ENCODE peak calls at places on chromosomes 6 and 20, in eight cellular contexts. One of them, this sample, is unnamed.

GRCh38 chr20:14051454-14051853 is 56.1 kb downstream of the MACROD2 start:
- DNase-seq in HCT116: no peak
- DNase-seq in pancreas: no peak
- DNase-seq in MCF 10A: no peak
- DNase-seq in spleen: no peak
- DNase-seq in lower lobe of right lung: no peak
- DNase-seq in A549: no peak
- DNase-seq in heart right ventricle: no peak
- DNase-seq in this sample: no peak

GRCh38 chr6:37987008-37987407 is 167.5 kb downstream of the ZFAND3 start:
- DNase-seq in spleen: no peak
- DNase-seq in lower lobe of right lung: no peak
- DNase-seq in pancreas: no peak
- DNase-seq in MCF 10A: peak; percentile 21
- DNase-seq in HCT116: no peak
- DNase-seq in heart right ventricle: no peak
- DNase-seq in A549: peak; percentile 4
- DNase-seq in this sample: no peak

GRCh38 chr20:36353740-36354139 is 47.6 kb downstream of the DLGAP4 start:
- DNase-seq in heart right ventricle: no peak
- DNase-seq in A549: no peak
- DNase-seq in MCF 10A: no peak
- DNase-seq in HCT116: no peak
- DNase-seq in spleen: no peak
- DNase-seq in lower lobe of right lung: no peak
- DNase-seq in pancreas: no peak
- DNase-seq in this sample: no peak

GRCh38 chr20:35831029-35831428 is 59.2 kb downstream of the PHF20 start:
- DNase-seq in A549: no peak
- DNase-seq in pancreas: no peak
- DNase-seq in HCT116: no peak
- DNase-seq in MCF 10A: peak; percentile 55
- DNase-seq in lower lobe of right lung: no peak
- DNase-seq in spleen: no peak
- DNase-seq in heart right ventricle: no peak
- DNase-seq in this sample: no peak

GRCh38 chr20:56657879-56658278 is 28.8 kb downstream of the TFAP2C start:
- DNase-seq in heart right ventricle: no peak
- DNase-seq in HCT116: no peak
- DNase-seq in A549: no peak
- DNase-seq in pancreas: no peak
- DNase-seq in lower lobe of right lung: no peak
- DNase-seq in spleen: no peak
- DNase-seq in MCF 10A: no peak
- DNase-seq in this sample: no peak

GRCh38 chr20:63521602-63522001 is 1.0 kb downstream of the PPDPF start:
- DNase-seq in heart right ventricle: no peak
- DNase-seq in MCF 10A: no peak
- DNase-seq in pancreas: no peak
- DNase-seq in spleen: peak; percentile 82
- DNase-seq in lower lobe of right lung: peak; percentile 53
- DNase-seq in A549: no peak
- DNase-seq in HCT116: no peak
- DNase-seq in this sample: no peak

GRCh38 chr6:70124882-70125535 is 177.9 kb downstream of the COL9A1 start:
- DNase-seq in A549: no peak
- DNase-seq in MCF 10A: peak; percentile 25
- DNase-seq in spleen: no peak
- DNase-seq in lower lobe of right lung: no peak
- DNase-seq in HCT116: no peak
- DNase-seq in pancreas: no peak
- DNase-seq in heart right ventricle: no peak
- DNase-seq in this sample: no peak

GRCh38 chr20:32482251-32483220 is 102.6 kb downstream of the NOL4L start:
- DNase-seq in spleen: peak; percentile 93
- DNase-seq in pancreas: no peak
- DNase-seq in heart right ventricle: peak; percentile 58
- DNase-seq in HCT116: no peak
- DNase-seq in A549: no peak
- DNase-seq in lower lobe of right lung: peak; percentile 78
- DNase-seq in MCF 10A: peak; percentile 5
- DNase-seq in this sample: peak; percentile 46

GRCh38 chr20:61564628-61565027 is 312.6 kb downstream of the CDH4 start:
- DNase-seq in MCF 10A: no peak
- DNase-seq in pancreas: no peak
- DNase-seq in HCT116: no peak
- DNase-seq in lower lobe of right lung: no peak
- DNase-seq in A549: no peak
- DNase-seq in heart right ventricle: no peak
- DNase-seq in spleen: peak; percentile 32
- DNase-seq in this sample: no peak

GRCh38 chr6:57195457-57195856 is 23.3 kb downstream of the BAG2 start:
- DNase-seq in heart right ventricle: no peak
- DNase-seq in pancreas: no peak
- DNase-seq in HCT116: no peak
- DNase-seq in MCF 10A: no peak
- DNase-seq in A549: no peak
- DNase-seq in lower lobe of right lung: no peak
- DNase-seq in spleen: no peak
- DNase-seq in this sample: no peak

GRCh38 chr6:57193177-57193576 is 21.1 kb downstream of the BAG2 start:
- DNase-seq in heart right ventricle: no peak
- DNase-seq in spleen: no peak
- DNase-seq in lower lobe of right lung: no peak
- DNase-seq in pancreas: no peak
- DNase-seq in HCT116: no peak
- DNase-seq in A549: no peak
- DNase-seq in MCF 10A: no peak
- DNase-seq in this sample: no peak

GRCh38 chr6:57190140-57190539 is 18.0 kb downstream of the BAG2 start:
- DNase-seq in pancreas: no peak
- DNase-seq in A549: no peak
- DNase-seq in lower lobe of right lung: no peak
- DNase-seq in MCF 10A: peak; percentile 17
- DNase-seq in spleen: no peak
- DNase-seq in heart right ventricle: no peak
- DNase-seq in HCT116: no peak
- DNase-seq in this sample: no peak
- TF ChIP-seq CTCF in pancreas: no peak
- TF ChIP-seq CTCF in A549: peak; percentile 48
- TF ChIP-seq CTCF in lower lobe of right lung: peak; percentile 17
- TF ChIP-seq CTCF in MCF 10A: no peak
- TF ChIP-seq CTCF in spleen: no peak
- TF ChIP-seq CTCF in heart right ventricle: peak; percentile 37
- TF ChIP-seq CTCF in HCT116: peak; percentile 17
- TF ChIP-seq CTCF in this sample: no peak

DNA sequence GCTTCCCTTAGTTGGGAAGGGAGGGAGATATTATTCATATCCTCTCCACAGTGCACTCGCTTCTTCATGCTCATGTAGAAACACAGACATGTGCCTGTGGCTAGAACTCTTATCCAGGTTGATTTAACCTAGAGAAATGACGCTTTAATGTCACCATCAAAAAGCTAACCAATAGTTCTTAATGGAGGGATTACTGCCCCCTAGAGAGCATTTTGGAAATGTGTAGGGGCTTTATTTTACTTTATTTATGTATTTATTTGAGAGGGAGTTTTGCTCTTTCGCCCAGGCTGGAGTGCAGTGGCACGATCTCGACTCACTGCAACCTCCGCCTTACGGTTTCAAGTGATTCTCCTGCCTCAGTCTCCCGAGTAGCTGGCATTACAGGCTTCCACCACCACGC is 229.6 kb downstream of the SOD2 start:
- DNase-seq in heart right ventricle: no peak
- DNase-seq in lower lobe of right lung: no peak
- DNase-seq in pancreas: no peak
- DNase-seq in MCF 10A: peak; percentile 49
- DNase-seq in HCT116: peak; percentile 16
- DNase-seq in A549: no peak
- DNase-seq in spleen: no peak
- DNase-seq in this sample: no peak
- TF ChIP-seq CTCF in heart right ventricle: peak; percentile 27
- TF ChIP-seq CTCF in lower lobe of right lung: peak; percentile 17
- TF ChIP-seq CTCF in pancreas: no peak
- TF ChIP-seq CTCF in MCF 10A: peak; percentile 38
- TF ChIP-seq CTCF in HCT116: peak; percentile 46
- TF ChIP-seq CTCF in A549: no peak
- TF ChIP-seq CTCF in spleen: no peak
- TF ChIP-seq CTCF in this sample: no peak

DNA sequence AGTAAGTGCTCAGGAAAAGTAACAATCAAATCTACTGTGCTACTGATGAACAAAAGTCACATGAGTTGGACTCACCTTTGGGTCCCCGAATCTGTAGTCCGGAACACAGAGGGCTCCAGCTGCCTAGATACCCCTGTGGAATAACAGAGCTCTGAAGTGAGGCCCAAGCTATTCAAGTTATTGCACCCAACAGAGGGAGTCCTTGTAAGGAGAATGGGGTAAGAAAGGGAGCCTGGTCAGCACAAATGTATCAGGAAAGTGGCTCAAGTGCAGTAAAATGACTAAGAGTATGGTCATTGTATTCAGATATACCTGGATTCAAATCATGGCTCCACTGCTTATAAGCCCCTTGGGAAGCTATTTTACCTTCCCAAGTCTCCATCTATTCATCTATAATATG is 20.9 kb downstream of the EDN1 start:
- DNase-seq in spleen: no peak
- DNase-seq in HCT116: no peak
- DNase-seq in heart right ventricle: no peak
- DNase-seq in A549: no peak
- DNase-seq in pancreas: no peak
- DNase-seq in lower lobe of right lung: no peak
- DNase-seq in MCF 10A: peak; percentile 85
- DNase-seq in this sample: no peak
- TF ChIP-seq CTCF in spleen: no peak
- TF ChIP-seq CTCF in HCT116: peak; percentile 43
- TF ChIP-seq CTCF in heart right ventricle: no peak
- TF ChIP-seq CTCF in A549: peak; percentile 54
- TF ChIP-seq CTCF in pancreas: no peak
- TF ChIP-seq CTCF in lower lobe of right lung: no peak
- TF ChIP-seq CTCF in MCF 10A: peak; percentile 47
- TF ChIP-seq CTCF in this sample: no peak

DNA sequence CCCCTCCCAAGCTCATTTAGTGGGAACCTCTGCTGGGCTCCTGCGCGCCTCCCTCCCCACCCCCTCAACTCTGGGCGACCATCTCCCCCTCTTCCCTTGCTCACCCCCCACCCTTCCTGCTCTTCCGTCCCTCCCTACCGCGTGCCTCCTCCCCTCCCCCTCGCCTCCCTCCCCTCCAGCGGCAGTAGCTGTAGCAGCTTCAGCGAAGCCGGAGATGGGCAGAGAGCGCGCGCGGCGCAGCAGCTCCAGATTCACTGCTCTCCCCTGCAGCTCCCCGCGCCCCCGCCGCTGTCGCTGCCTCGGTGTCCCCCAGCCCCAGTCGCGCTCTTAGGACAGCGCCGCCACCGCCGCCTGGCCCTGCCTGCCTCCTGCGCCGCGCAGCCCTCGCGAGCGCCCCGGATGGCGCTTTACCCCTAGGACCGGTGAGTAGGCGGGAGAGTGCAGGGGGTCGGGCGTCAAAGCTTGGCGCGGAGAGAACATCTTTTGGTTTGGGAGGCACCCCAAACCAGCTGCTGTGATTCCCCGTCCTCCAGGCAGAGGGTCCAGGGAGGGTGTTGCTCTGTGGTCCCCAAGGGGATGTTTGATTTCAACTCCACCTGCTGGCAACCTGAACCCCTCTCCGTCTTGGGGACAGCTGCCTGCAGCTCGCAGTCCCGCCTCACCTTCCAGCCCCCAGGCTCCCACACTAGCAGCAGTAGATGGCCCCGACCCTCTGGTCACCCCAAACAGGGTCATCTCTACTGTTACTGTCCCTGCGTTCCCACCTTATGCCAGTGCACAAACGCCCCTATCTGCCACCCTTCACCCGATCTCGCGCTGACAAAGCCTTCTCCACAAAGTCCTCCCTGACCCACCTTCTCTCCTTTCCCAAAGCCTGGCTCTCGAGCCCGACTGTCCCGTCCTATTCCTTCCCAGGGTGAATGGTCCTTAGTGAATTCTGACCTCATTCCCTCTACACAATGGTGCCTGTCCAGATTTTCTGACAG is at the start of gene FUT9:
- DNase-seq in lower lobe of right lung: no peak
- DNase-seq in spleen: peak; percentile 52
- DNase-seq in pancreas: peak; percentile 44
- DNase-seq in HCT116: no peak
- DNase-seq in MCF 10A: no peak
- DNase-seq in A549: no peak
- DNase-seq in heart right ventricle: no peak
- DNase-seq in this sample: no peak
- TF ChIP-seq CTCF in lower lobe of right lung: no peak
- TF ChIP-seq CTCF in spleen: no peak
- TF ChIP-seq CTCF in pancreas: no peak
- TF ChIP-seq CTCF in HCT116: no peak
- TF ChIP-seq CTCF in MCF 10A: no peak
- TF ChIP-seq CTCF in A549: no peak
- TF ChIP-seq CTCF in heart right ventricle: no peak
- TF ChIP-seq CTCF in this sample: no peak

This sample was measured in activated B cell treated with CpG ODN at 0.5 μM for 24 hours.